ENCODE peak calls at places on chromosomes 3 and 15, in five cellular contexts. F is fibroblast of pulmonary artery, G is natural killer cell, M is bronchial epithelial cell, I is pancreas. S is an unnamed sample.

GRCh38 chr3:29370451-29371420 is 89.9 kb downstream of the RBMS3 start:
- DNase-seq in F (no peak), G (no peak), M (peak), I (no peak), S (no peak)

GRCh38 chr3:38590521-38590920 is 59.0 kb downstream of the SCN5A start:
- DNase-seq in F (no peak), G (no peak), M (no peak), I (no peak), S (no peak)

GRCh38 chr3:128426128-128426921 is 40.4 kb downstream of the DNAJB8 start:
- DNase-seq in F (peak), G (peak), M (no peak), I (peak), S (no peak)

GRCh38 chr3:129558076-129558771 is 15.2 kb downstream of the H1-8 start:
- DNase-seq in F (no peak), G (no peak), M (no peak), I (no peak), S (no peak)

GRCh38 chr3:137764001-137764433 is at the start of gene SOX14:
- DNase-seq in F (no peak), G (no peak), M (no peak), I (peak), S (no peak)

GRCh38 chr3:4532535-4533112 is 39.5 kb downstream of the ITPR1 start:
- DNase-seq in F (no peak), G (no peak), M (no peak), I (no peak), S (no peak)

GRCh38 chr3:146072061-146072460 is 88.9 kb downstream of the PLOD2 start:
- DNase-seq in F (no peak), G (no peak), M (no peak), I (no peak), S (no peak)

GRCh38 chr3:66904336-66904735 is 93.8 kb upstream of the KBTBD8 start:
- DNase-seq in F (no peak), G (no peak), M (no peak), I (no peak), S (no peak)

GRCh38 chr3:25454411-25454927 is 26.4 kb downstream of the RARB start:
- DNase-seq in F (no peak), G (no peak), M (no peak), I (no peak), S (no peak)

GRCh38 chr3:62049033-62049432 is 324.3 kb downstream of the FEZF2 start:
- DNase-seq in F (no peak), G (no peak), M (peak), I (no peak), S (no peak)

GRCh38 chr3:107689355-107689754 is 166.6 kb downstream of the BBX start:
- DNase-seq in F (no peak), G (no peak), M (peak), I (no peak), S (no peak)

GRCh38 chr3:196650740-196651311 is 11.3 kb downstream of the NRROS start:
- DNase-seq in F (peak), G (no peak), M (peak), I (peak), S (peak)

GRCh38 chr3:176595307-176595706 is 602.0 kb downstream of the TBL1XR1 start:
- DNase-seq in F (no peak), G (no peak), M (no peak), I (no peak), S (no peak)

GRCh38 chr3:11601446-11602241 is 42.1 kb downstream of the VGLL4 start:
- DNase-seq in F (peak), G (no peak), M (no peak), I (no peak), S (no peak)

GRCh38 chr15:83304861-83305661 is 20.6 kb upstream of the BNC1 start:
- DNase-seq in F (no peak), G (no peak), M (peak), I (no peak), S (no peak)

GRCh38 chr3:147191795-147192385 is 214.5 kb downstream of the ZIC4 start:
- DNase-seq in F (peak), G (no peak), M (peak), I (no peak), S (no peak)

GRCh38 chr15:41852736-41853135 is 14.1 kb downstream of the PLA2G4B start:
- DNase-seq in F (no peak), G (no peak), M (no peak), I (no peak), S (no peak)

DNA sequence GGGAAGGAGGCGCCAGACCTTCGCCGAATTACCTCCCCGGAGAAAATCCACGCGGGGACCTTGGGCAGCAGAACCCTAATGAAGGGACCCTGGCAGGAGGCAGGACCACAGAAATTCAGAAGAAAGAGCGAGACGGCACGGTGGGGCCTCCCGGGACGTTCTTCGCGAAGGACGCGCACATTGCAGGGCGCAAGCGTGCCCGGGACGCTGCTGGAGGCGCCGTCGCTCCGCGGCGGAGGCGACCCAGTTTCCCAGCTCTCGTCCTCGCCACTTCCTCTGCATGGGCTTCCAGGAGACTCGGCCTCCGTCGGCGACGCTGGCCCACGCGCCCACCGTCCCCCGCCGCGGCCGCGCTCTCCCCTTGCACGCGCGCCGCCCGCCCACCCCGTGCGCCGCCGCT is 31.9 kb upstream of the SMAD3 start:
- DNase-seq in F (no peak), G (peak), M (no peak), I (no peak), S (no peak)
- TF ChIP-seq CTCF in F (no peak), G (no peak), M (no peak), I (no peak), S (no peak)

DNA sequence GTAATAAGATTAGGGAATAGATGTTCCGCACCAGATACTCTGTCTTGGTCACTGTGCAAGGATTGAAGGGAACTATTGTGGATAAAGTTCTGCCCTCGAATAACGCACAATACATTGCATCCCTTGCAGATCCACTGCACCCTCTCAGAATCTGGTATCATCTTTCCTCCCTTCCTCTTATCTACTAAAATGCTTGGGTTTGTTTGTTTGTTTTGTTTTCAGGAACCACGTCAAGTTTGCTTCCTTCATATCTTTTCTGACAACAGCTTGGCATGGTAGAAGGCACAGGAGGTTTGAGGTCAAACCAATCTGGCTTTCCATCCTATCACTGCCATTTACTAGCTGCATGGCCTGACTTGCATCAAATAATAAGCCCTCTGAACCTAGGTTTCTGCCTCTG is 2.0 kb upstream of the FSTL1 start:
- DNase-seq in F (no peak), G (no peak), M (no peak), I (no peak), S (no peak)
- TF ChIP-seq CTCF in F (no peak), G (no peak), M (no peak), I (no peak), S (no peak)

GRCh38 chr15:100849021-100849831 is 30.4 kb upstream of the ALDH1A3 start:
- DNase-seq in F (peak), G (no peak), M (peak), I (peak), S (no peak)
- TF ChIP-seq CTCF in F (no peak), G (no peak), M (peak), I (no peak), S (peak)

DNA sequence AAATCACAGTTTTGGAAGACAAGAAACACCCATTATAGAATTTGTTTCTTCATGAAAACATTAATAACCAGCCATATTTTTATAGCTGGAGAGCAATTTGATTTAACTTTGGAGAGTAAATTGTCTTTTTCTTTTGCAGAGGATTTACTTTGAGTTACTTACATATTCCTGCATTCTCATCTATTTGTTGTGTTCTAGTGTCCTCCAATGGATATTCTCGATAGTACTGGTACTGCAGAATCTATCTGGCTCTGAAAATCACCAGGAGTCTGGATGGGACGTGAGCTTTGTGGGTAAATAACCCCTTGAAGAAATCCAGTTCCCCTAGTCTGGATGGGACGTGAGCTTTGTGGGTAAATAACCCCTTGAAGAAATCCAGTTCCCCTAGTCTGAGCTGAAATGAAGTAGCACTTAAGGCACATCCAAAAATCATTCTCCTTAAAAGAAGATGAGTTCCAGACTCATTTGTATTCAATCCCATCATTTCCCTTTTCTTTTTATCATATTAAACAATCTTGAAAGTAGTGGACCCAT is 294.1 kb upstream of the UBE2E2 start:
- DNase-seq in F (no peak), G (no peak), M (no peak), I (no peak), S (no peak)
- TF ChIP-seq CTCF in F (no peak), G (no peak), M (no peak), I (no peak), S (no peak)

GRCh38 chr15:59424626-59425025 is 13.4 kb upstream of the FAM81A start:
- DNase-seq in F (no peak), G (no peak), M (peak), I (no peak), S (no peak)

GRCh38 chr15:59420108-59420507 is 17.9 kb upstream of the FAM81A start:
- DNase-seq in F (no peak), G (no peak), M (no peak), I (no peak), S (no peak)

DNA sequence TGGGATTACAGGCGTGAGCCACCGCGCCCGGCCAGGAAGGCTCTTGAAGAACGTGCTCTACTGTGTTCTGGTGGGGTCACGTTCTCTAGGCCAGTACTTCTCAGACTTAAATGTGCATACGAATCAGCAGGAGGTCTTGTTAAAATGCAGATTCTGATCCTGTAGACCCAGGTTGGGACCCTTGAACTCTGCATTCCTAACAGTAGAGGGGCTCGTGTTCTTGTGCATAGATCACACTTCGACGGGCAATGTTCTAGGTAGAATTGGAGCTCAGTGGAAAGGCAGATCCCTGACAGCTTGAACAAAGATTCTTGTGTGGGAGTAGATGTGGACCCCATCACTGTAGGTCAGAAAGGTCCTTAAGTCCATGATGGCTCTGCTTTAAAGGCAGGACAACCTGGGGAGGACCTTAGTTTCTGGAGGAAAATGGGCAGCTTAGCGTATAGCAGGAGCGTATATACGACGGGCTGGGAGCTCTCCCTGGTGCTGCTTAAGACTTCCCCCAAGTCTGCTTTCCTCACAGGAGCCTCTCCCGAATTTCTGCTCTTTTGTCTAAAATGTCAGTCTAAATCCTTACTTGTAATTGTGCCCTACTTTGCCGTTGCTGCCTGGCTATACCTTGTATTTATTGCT is 16.9 kb upstream of the FAM81A start:
- DNase-seq in F (peak), G (no peak), M (peak), I (no peak), S (no peak)
- TF ChIP-seq CTCF in F (no peak), G (no peak), M (no peak), I (no peak), S (no peak)

GRCh38 chr3:148202386-148202785 is 495.3 kb upstream of the AGTR1 start:
- DNase-seq in F (no peak), G (no peak), M (no peak), I (no peak), S (no peak)
- TF ChIP-seq CTCF in F (no peak), G (no peak), M (no peak), I (no peak), S (no peak)

DNA sequence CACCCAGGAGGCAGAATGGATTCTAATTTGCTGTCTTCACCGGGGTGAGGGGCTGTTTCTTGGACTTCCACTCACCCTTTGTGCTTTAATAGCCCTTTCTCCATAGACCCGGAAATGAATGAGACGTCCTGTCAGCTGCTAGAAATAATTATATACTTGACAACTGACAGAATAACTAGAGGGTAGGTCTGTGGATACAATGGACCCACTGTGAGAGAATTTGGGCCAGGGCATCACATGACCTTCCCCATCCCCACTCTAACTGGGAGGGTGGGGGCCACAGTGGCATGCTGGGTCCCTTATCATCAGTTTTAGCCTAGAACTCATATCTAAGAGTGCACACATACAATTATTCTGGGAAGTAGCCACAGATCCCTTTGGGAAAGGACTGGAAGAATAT is 25.9 kb upstream of the MINAR1 start:
- DNase-seq in F (no peak), G (no peak), M (no peak), I (no peak), S (no peak)
- TF ChIP-seq CTCF in F (no peak), G (no peak), M (no peak), I (no peak), S (no peak)

DNA sequence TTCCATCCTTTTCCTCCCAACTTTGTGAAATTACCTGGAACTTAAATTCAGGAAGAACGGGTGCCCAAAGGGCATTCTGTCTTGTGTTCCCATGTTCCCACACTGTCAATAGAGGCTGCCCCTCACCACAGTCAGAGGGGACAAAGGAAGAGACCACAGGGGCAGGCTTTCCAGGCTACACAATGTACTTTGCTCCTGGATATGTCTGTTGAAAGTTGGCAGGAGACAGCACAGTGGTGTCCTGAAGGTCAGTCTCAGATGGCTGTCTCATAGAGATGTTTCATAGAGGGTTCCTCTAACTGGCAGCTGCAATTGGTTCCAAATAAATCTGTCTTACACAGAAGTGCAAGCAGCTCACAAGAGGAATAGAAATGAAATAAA is 107.8 kb upstream of the TGFBR2 start:
- DNase-seq in F (no peak), G (no peak), M (no peak), I (no peak), S (no peak)
- TF ChIP-seq CTCF in F (no peak), G (no peak), M (no peak), I (no peak), S (no peak)

DNA sequence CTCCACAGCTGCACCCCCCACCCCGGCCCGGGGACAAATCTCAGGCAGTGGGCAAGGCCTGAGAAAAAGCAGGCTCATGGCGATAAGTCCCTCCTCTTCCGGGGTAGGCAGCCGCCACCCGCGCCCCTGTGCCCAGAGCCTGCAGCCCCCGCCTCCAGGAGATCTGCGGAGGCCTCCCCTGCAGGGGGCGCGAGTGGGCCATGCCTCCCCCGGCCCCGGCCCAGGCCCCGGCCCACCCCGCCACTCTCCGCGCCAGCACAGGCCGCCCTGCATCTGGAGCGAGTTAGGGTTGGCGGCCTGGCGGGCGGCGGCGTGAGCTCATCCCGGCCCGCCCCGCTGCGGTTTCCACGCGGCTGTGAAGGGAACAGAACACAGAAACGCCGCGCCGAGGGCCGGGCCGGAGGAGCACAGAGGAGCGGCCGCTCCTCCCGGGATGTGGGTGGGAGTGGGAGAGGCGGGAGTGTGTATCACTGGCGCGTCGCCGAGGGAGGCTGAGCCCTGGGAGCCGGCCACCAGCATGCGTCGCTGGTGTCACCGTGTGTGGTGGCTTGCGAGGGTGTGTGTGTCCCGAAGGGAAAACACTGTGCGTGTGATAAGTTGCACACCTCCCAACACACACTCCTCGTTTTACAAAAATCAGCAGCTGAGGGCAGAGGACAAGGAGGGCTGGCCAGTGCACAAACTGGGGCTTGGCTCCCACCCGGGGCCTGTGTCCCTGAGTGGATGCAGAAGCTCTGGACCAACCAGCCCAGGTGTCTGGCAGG is 17.2 kb downstream of the MYL3 start:
- DNase-seq in F (peak), G (peak), M (no peak), I (peak), S (peak)
- TF ChIP-seq CTCF in F (no peak), G (peak), M (peak), I (peak), S (peak)